ENCODE peak calls at places on chromosomes 6 and 20, in four cellular contexts. P is fibroblast of lung, C is neural progenitor cell, F is hepatocyte. A is an unnamed sample.

GRCh38 chr20:47989957-47990356 is 204.7 kb upstream of the SULF2 start:
- DNase-seq in P (no peak), C (no peak), F (peak; percentile 55), A (peak; percentile 97)

GRCh38 chr6:163354779-163355431 is 59.6 kb upstream of the QKI start:
- DNase-seq in P (no peak), C (no peak), F (no peak), A (no peak)

GRCh38 chr20:37494796-37495195 is 26.3 kb upstream of the NNAT start:
- DNase-seq in P (no peak), C (no peak), F (no peak), A (no peak)

GRCh38 chr6:37029249-37029959 is 23.9 kb downstream of the FGD2 start:
- DNase-seq in P (peak; percentile 84), C (peak; percentile 77), F (peak; percentile 87), A (peak; percentile 96)

GRCh38 chr20:58829531-58829941 is 21.2 kb downstream of the GNAS-AS1 start:
- DNase-seq in P (no peak), C (no peak), F (no peak), A (no peak)

GRCh38 chr20:56801991-56802740 is 173.1 kb downstream of the TFAP2C start:
- DNase-seq in P (no peak), C (no peak), F (no peak), A (no peak)

GRCh38 chr20:12053348-12053747 is 135.7 kb downstream of the BTBD3 start:
- DNase-seq in P (peak; percentile 14), C (no peak), F (no peak), A (no peak)

GRCh38 chr6:40341726-40342125 is 245.4 kb downstream of the LRFN2 start:
- DNase-seq in P (no peak), C (no peak), F (no peak), A (no peak)

GRCh38 chr6:169972736-169973135 is 221.3 kb downstream of the ERMARD start:
- DNase-seq in P (no peak), C (no peak), F (no peak), A (no peak)

DNA sequence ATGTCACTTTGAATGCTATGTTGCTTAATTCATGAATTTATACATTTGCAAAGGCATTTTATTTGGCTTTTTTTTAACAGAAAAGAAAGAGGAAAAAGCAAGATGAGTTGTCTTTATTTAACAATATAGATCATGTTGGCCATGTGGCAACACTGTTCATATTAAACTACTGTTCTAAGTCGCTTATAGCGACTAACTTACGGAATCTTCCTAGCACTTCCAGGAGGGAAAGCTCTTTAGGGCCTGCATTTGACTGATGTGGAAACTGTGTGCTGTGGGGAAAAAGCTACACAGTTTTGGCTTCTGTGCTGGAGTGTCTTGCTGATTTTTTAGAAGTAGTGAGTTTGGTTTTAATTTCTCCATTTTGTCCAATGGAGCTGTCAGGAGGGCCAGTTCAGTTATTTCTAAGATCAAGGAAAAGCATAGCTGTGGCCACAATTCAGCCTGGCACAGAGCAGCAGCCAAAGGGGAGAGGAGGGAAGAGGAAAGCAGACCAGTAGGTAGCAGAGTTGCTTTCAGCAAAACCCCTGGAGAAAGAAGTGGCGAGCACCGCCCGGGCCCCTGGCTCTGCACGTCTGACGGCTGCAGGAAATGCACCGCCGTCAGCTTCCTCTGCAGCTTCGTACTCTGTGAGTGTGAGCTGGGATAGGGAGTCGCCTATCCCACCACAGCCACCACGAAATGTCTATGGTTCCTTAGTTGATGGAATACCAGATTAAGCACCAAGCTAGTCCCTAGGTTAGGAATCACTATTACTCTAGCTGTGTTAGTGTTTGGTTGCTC is 80.2 kb upstream of the NAA20 start:
- DNase-seq in P (no peak), C (no peak), F (no peak), A (no peak)
- H2AFZ ChIP-seq in P (no peak overlapping the region), C (no peak overlapping the region), F (no peak overlapping the region), A (no peak overlapping the region)

GRCh38 chr20:61322151-61322860 is 70.2 kb downstream of the CDH4 start:
- DNase-seq in P (no peak), C (no peak), F (no peak), A (no peak)
- H3K4me2 ChIP-seq in P (no peak overlapping the region), C (no peak overlapping the region), F (no peak overlapping the region), A (no peak overlapping the region)

GRCh38 chr6:34144581-34145160 is 1.2 kb downstream of the GRM4 start:
- DNase-seq in P (no peak), C (peak; percentile 37), F (no peak), A (no peak)

GRCh38 chr6:34142599-34142998 is 3.3 kb downstream of the GRM4 start:
- DNase-seq in P (no peak), C (peak; percentile 85), F (peak; percentile 36), A (no peak)

GRCh38 chr6:34145161-34146020 is 496 bp downstream of the GRM4 start:
- DNase-seq in P (peak; percentile 33), C (peak; percentile 78), F (peak; percentile 65), A (peak; percentile 33)

GRCh38 chr6:34143196-34143883 is 2.5 kb downstream of the GRM4 start:
- DNase-seq in P (no peak), C (no peak), F (no peak), A (no peak)

DNA sequence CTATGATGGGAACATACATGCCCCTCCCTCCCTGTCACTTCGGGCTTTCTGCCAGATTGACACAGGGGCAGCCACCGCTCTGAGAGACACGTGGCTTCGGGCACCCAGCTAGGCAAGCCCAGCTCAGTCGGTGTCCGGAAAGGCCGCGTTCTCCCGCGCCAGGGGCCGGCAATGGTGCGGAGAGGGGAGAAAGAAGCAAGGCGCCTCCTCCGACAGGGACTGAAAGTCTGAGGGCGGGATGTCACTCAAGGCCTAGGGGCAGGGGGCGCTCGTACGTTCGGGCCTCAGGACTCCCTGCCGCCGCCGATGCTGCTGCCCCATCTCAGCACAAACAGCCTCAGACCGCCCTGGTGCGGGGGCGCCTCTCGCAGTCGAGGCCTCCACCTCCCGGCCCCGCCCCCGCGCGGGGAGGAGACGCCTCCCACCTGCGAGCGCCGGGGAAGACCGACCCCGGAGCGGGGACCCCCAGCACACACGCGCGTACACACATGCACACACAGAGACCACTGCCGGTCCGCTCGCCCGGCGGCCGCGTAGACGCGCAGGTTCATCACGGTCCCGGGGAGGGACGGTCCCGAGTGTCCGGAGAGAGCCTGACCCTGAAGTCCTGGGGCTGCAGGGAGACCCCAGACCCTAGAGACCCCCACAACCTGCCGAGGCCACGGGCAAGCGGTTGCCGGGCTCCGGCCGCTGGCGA is 1.9 kb downstream of the GRM4 start:
- DNase-seq in P (no peak), C (peak; percentile 95), F (peak; percentile 69), A (no peak)
- TF ChIP-seq EZH2 in P (peak; percentile 96), C (peak; percentile 26), F (peak; percentile 96), A (no peak)

GRCh38 chr6:2877057-2877882 is 25.8 kb downstream of the SERPINB9 start:
- DNase-seq in P (peak; percentile 67), C (no peak), F (peak; percentile 57), A (peak; percentile 77)

GRCh38 chr6:2873643-2874042 is 29.5 kb downstream of the SERPINB9 start:
- DNase-seq in P (no peak), C (no peak), F (no peak), A (no peak)

GRCh38 chr6:2875840-2876207 is 27.3 kb downstream of the SERPINB9 start:
- DNase-seq in P (no peak), C (peak; percentile 34), F (no peak), A (no peak)

GRCh38 chr6:2877960-2878359 is 25.1 kb downstream of the SERPINB9 start:
- DNase-seq in P (no peak), C (no peak), F (no peak), A (no peak)

DNA sequence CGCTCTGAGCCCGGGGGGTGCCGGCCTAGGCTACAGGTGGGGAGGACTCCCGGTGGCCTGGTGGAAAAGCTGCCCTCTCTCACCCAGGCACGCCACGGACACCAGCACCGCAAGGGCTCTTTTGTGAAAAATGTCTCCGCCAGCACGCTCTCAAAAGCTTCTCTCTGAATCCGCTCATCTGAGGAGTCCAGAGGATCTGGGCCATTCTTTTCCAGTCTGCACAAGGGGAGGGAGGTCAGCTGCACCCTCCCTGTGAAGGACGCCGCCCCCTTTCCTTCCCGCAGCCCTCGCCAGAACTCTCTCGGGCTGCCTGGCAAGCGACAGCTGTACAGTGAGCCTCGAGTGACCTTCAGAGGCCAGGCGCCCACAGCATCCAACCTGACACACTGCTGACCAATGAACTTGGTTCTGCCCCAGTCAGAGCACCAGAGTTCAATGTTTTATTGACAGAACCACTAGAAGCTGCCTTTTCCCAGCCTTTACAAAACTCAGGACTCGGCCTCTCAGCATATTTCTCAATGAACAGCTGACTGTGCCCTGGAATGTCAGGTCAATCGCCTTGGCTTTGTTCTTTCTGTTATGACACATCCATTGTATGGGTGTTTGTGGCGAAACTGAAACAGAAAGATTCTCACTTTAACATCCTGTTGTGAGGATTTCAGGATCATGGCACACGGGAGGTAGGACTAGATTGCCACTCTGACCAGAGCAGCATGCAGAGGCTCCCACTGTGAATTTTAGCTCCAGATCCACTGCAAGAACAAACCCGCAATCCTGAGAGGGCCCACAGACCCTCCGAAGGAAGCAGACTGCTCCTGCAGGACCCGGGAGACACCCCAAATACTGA is 26.7 kb downstream of the SERPINB9 start:
- DNase-seq in P (peak; percentile 92), C (peak; percentile 64), F (peak; percentile 75), A (peak; percentile 63)
- H2AFZ ChIP-seq in P (peak overlapping the region; percentile 24), C (peak overlapping the region; percentile 62), F (no peak overlapping the region), A (no peak overlapping the region)

DNA sequence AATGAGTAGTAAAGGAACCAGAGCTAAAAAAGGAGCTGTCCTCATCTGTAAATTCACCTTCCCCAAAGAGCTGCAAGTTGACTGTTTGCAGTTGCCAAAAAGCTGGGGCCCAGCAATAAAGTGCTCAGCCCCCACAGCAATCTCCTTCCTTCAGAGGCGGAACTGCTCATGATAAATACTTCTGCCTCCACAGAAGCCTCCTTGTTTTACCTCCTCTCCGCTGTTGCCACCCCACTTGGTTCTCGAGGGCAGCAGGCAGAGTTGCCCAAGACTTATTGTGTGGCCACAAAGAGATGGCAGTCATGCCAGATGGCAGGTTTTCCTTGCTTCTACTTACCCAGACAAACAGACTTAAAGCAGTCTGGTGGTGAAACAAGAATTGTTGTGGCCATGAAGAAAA is 66.3 kb downstream of the SLX4IP start:
- DNase-seq in P (no peak), C (no peak), F (no peak), A (no peak)
- H3K4me2 ChIP-seq in P (peak overlapping the region; percentile 9), C (no peak overlapping the region), F (no peak overlapping the region), A (no peak overlapping the region)